ENCODE peak calls at places on chromosomes 16 and 17, in four cellular contexts. T is lower leg skin, E is GM20000, C is B cell. L is an unnamed sample.

GRCh38 chr16:4891097-4891885 is 44.0 kb downstream of the UBN1 start:
- DNase-seq in T (no peak), E (no peak), C (no peak), L (no peak)

GRCh38 chr17:78535285-78536197 is 41.7 kb downstream of the DNAH17 start:
- DNase-seq in T (no peak), E (no peak), C (no peak), L (no peak)

GRCh38 chr16:69861276-69862030 is 89.7 kb upstream of the CLEC18A start:
- DNase-seq in T (peak; percentile 36), E (no peak), C (no peak), L (no peak)

GRCh38 chr17:7323731-7324437 is 5.3 kb downstream of the NEURL4 start:
- DNase-seq in T (peak; percentile 42), E (peak; percentile 79), C (peak; percentile 75), L (peak; percentile 57)

GRCh38 chr16:79013004-79013403 is 587.5 kb downstream of the MAF start:
- DNase-seq in T (no peak), E (no peak), C (peak; percentile 46), L (no peak)

GRCh38 chr16:354971-355441 is 2.5 kb upstream of the AXIN1 start:
- DNase-seq in T (no peak), E (no peak), C (peak; percentile 13), L (no peak)

GRCh38 chr16:27977966-27978365 is 85.5 kb downstream of the GSG1L start:
- DNase-seq in T (no peak), E (no peak), C (no peak), L (no peak)

GRCh38 chr16:86227041-86227440 is 283.3 kb upstream of the FOXF1 start:
- DNase-seq in T (no peak), E (no peak), C (no peak), L (no peak)

GRCh38 chr17:58246104-58246740 is 7.8 kb downstream of the LPO start:
- DNase-seq in T (no peak), E (no peak), C (no peak), L (no peak)

GRCh38 chr17:7775058-7775457 is 57.5 kb downstream of the DNAH2 start:
- DNase-seq in T (no peak), E (no peak), C (no peak), L (no peak)

GRCh38 chr17:43861960-43862359 is 15.0 kb downstream of the CD300LG start:
- DNase-seq in T (no peak), E (no peak), C (no peak), L (no peak)

GRCh38 chr16:23269248-23270091 is 32.6 kb upstream of the SCNN1B start:
- DNase-seq in T (no peak), E (no peak), C (no peak), L (no peak)

GRCh38 chr17:47286198-47286914 is 32.7 kb downstream of the ITGB3 start:
- DNase-seq in T (no peak), E (peak; percentile 73), C (peak; percentile 74), L (peak; percentile 93)

GRCh38 chr16:3188925-3189825 is 1.2 kb downstream of the OR1F1 start:
- DNase-seq in T (no peak), E (peak; percentile 71), C (peak; percentile 44), L (peak; percentile 87)

GRCh38 chr17:77146882-77147281 is 6.1 kb downstream of the SEC14L1 start:
- DNase-seq in T (no peak), E (no peak), C (peak; percentile 33), L (no peak)

GRCh38 chr17:75073618-75074047 is 14.1 kb upstream of the SLC16A5 start:
- DNase-seq in T (no peak), E (no peak), C (no peak), L (no peak)

GRCh38 chr16:48547530-48547929 is 62.5 kb downstream of the N4BP1 start:
- DNase-seq in T (no peak), E (no peak), C (no peak), L (no peak)

GRCh38 chr17:81119223-81120148 is 45.8 kb upstream of the PVALEF start:
- DNase-seq in T (peak; percentile 60), E (peak; percentile 91), C (peak; percentile 84), L (peak; percentile 87)

GRCh38 chr16:20504418-20504817 is 53.1 kb downstream of the ACSM2A start:
- DNase-seq in T (no peak), E (no peak), C (no peak), L (no peak)

GRCh38 chr17:76204277-76204676 is 36.0 kb downstream of the RNF157 start:
- DNase-seq in T (no peak), E (no peak), C (no peak), L (no peak)

GRCh38 chr16:81127051-81127450 is 30.9 kb upstream of the GCSH start:
- DNase-seq in T (no peak), E (no peak), C (no peak), L (no peak)

GRCh38 chr16:84513111-84514065 is 8.9 kb upstream of the MEAK7 start:
- DNase-seq in T (no peak), E (no peak), C (no peak), L (no peak)

GRCh38 chr16:6341993-6342392 is 990.7 kb upstream of the RBFOX1 start:
- DNase-seq in T (no peak), E (no peak), C (no peak), L (no peak)

GRCh38 chr16:6349725-6350124 is 982.9 kb upstream of the RBFOX1 start:
- DNase-seq in T (no peak), E (no peak), C (no peak), L (no peak)

GRCh38 chr16:6343157-6343556 is 989.5 kb upstream of the RBFOX1 start:
- DNase-seq in T (no peak), E (no peak), C (no peak), L (no peak)

GRCh38 chr16:6345090-6345489 is 987.6 kb upstream of the RBFOX1 start:
- DNase-seq in T (no peak), E (no peak), C (no peak), L (no peak)
- TF ChIP-seq CTCF in T (no peak), E (no peak), C (no peak), L (no peak)

DNA sequence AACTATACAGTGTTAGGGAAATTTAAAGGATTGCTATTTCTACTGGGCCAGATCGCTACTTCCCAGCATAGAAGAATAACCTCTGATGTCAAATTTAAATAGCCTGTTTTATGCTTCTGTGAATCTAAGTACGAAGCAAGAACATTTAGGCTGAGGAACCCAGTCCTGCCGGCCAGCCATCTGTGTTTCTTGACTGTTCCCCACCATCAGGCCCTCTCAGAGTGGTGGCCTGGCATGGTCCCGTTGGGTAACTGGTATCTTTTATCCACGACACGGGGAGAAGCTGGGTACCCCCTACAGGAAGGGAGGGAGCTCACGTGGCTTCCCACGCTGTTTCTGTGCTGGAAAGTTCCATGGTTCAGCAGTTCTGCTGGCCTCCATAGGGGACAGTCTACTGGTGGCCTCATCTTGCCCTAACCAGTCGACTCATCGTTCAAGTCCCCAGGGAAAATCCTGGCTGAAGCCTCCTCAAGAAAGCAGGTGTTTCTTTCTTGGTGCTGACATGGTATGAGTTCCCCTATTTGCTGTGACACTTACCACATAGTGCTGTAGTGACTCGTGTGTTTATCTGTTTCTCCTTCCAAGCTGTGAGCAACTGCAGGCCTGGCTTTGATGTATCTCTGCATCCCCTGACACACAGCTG is 201.7 kb upstream of the NLRP1 start:
- DNase-seq in T (no peak), E (peak; percentile 55), C (no peak), L (peak; percentile 82)
- TF ChIP-seq CTCF in T (no peak), E (no peak), C (no peak), L (no peak)

GRCh38 chr17:45172541-45173286 is 11.0 kb downstream of the HEXIM2 start:
- DNase-seq in T (peak; percentile 53), E (peak; percentile 56), C (peak; percentile 52), L (peak; percentile 57)
- TF ChIP-seq CTCF in T (no peak), E (no peak), C (no peak), L (no peak)

DNA sequence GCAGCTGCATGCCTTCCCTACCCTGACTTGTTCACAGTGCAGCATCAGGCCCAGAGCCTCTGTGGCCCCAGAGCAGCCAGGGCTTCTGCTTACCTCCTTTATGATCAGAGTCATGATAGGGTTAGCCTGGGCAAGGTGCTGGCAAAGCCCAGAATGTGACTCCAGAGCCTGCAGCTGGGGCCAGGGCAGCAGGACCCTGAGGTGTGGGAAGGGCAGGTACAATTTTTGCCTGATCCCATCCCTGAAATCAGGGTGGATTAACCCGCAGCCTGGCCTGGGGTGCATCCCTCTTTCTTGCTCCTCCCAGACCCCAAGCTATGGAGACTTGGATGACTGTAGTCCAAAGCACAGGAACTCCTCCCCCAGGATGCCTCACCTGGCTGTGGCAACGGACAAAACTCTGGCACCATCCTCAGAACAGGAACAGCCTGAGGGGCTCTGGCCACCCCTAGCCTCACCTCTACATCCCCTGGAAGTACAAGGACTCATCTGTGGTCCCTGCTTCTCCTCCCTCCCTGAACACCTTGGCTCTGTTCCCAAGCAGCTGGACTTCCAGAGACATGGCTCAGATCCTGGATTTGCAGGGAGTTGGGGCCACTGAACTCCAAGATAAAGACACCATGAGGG is 4.9 kb upstream of the DCAF7 start:
- DNase-seq in T (no peak), E (no peak), C (no peak), L (no peak)
- TF ChIP-seq CTCF in T (no peak), E (no peak), C (no peak), L (no peak)

GRCh38 chr17:14346801-14347200 is 45.9 kb downstream of the HS3ST3B1 start:
- DNase-seq in T (no peak), E (no peak), C (no peak), L (no peak)
- TF ChIP-seq CTCF in T (no peak), E (no peak), C (no peak), L (no peak)